ENCODE peak calls at places on chromosomes 2 and 18, in four cellular contexts. One of them, this sample, is unnamed.

GRCh38 chr2:180781276-180781675 is 199.1 kb upstream of the UBE2E3 start:
- DNase-seq in NCI-H1105 treated with DMSO at 0.1 percent for 48 hours: no peak
- DNase-seq in brain pericyte: no peak
- DNase-seq in astrocyte of the cerebellum: no peak
- DNase-seq in this sample: no peak

GRCh38 chr2:173059941-173060575 is 15.6 kb upstream of the MAP3K20 start:
- DNase-seq in NCI-H1105 treated with DMSO at 0.1 percent for 48 hours: no peak
- DNase-seq in brain pericyte: no peak
- DNase-seq in astrocyte of the cerebellum: no peak
- DNase-seq in this sample: no peak

GRCh38 chr2:199441759-199442158 is 16.0 kb downstream of the SATB2 start:
- DNase-seq in NCI-H1105 treated with DMSO at 0.1 percent for 48 hours: no peak
- DNase-seq in brain pericyte: no peak
- DNase-seq in astrocyte of the cerebellum: no peak
- DNase-seq in this sample: no peak

GRCh38 chr2:19354417-19355022 is 3.9 kb downstream of the OSR1 start:
- DNase-seq in NCI-H1105 treated with DMSO at 0.1 percent for 48 hours: no peak
- DNase-seq in brain pericyte: no peak
- DNase-seq in astrocyte of the cerebellum: no peak
- DNase-seq in this sample: no peak

GRCh38 chr2:5921081-5921642 is 229.0 kb downstream of the SOX11 start:
- DNase-seq in NCI-H1105 treated with DMSO at 0.1 percent for 48 hours: no peak
- DNase-seq in brain pericyte: no peak
- DNase-seq in astrocyte of the cerebellum: no peak
- DNase-seq in this sample: no peak

GRCh38 chr2:200993097-200993496 is 29.6 kb upstream of the ORC2 start:
- DNase-seq in NCI-H1105 treated with DMSO at 0.1 percent for 48 hours: no peak
- DNase-seq in brain pericyte: no peak
- DNase-seq in astrocyte of the cerebellum: no peak
- DNase-seq in this sample: no peak

GRCh38 chr2:68190991-68191731 is 33.5 kb downstream of the PNO1 start:
- DNase-seq in NCI-H1105 treated with DMSO at 0.1 percent for 48 hours: no peak
- DNase-seq in brain pericyte: no peak
- DNase-seq in astrocyte of the cerebellum: peak; percentile 36
- DNase-seq in this sample: no peak

GRCh38 chr2:42984081-42984480 is 191.7 kb upstream of the HAAO start:
- DNase-seq in NCI-H1105 treated with DMSO at 0.1 percent for 48 hours: no peak
- DNase-seq in brain pericyte: no peak
- DNase-seq in astrocyte of the cerebellum: no peak
- DNase-seq in this sample: no peak

GRCh38 chr2:186561467-186562208 is 28.2 kb upstream of the ITGAV start:
- DNase-seq in NCI-H1105 treated with DMSO at 0.1 percent for 48 hours: no peak
- DNase-seq in brain pericyte: no peak
- DNase-seq in astrocyte of the cerebellum: no peak
- DNase-seq in this sample: no peak

GRCh38 chr2:55775828-55776227 is 82.2 kb upstream of the PNPT1 start:
- DNase-seq in NCI-H1105 treated with DMSO at 0.1 percent for 48 hours: no peak
- DNase-seq in brain pericyte: no peak
- DNase-seq in astrocyte of the cerebellum: no peak
- DNase-seq in this sample: no peak

GRCh38 chr2:9138507-9139085 is 68.0 kb upstream of the ASAP2 start:
- DNase-seq in NCI-H1105 treated with DMSO at 0.1 percent for 48 hours: no peak
- DNase-seq in brain pericyte: no peak
- DNase-seq in astrocyte of the cerebellum: no peak
- DNase-seq in this sample: no peak

GRCh38 chr2:78992451-78992806 is 33.1 kb upstream of the REG3G start:
- DNase-seq in NCI-H1105 treated with DMSO at 0.1 percent for 48 hours: no peak
- DNase-seq in brain pericyte: no peak
- DNase-seq in astrocyte of the cerebellum: no peak
- DNase-seq in this sample: no peak

GRCh38 chr2:197079832-197080555 is 153.5 kb upstream of the PGAP1 start:
- DNase-seq in NCI-H1105 treated with DMSO at 0.1 percent for 48 hours: peak; percentile 62
- DNase-seq in brain pericyte: no peak
- DNase-seq in astrocyte of the cerebellum: peak; percentile 59
- DNase-seq in this sample: no peak

GRCh38 chr2:234137400-234138014 is 87.0 kb downstream of the SPP2 start:
- DNase-seq in NCI-H1105 treated with DMSO at 0.1 percent for 48 hours: no peak
- DNase-seq in brain pericyte: no peak
- DNase-seq in astrocyte of the cerebellum: peak; percentile 85
- DNase-seq in this sample: no peak

GRCh38 chr2:223997938-223998337 is 40.7 kb downstream of the MRPL44 start:
- DNase-seq in NCI-H1105 treated with DMSO at 0.1 percent for 48 hours: no peak
- DNase-seq in brain pericyte: no peak
- DNase-seq in astrocyte of the cerebellum: no peak
- DNase-seq in this sample: no peak

GRCh38 chr2:241773511-241774418 is 2.9 kb upstream of the GAL3ST2 start:
- DNase-seq in NCI-H1105 treated with DMSO at 0.1 percent for 48 hours: no peak
- DNase-seq in brain pericyte: no peak
- DNase-seq in astrocyte of the cerebellum: no peak
- DNase-seq in this sample: no peak

GRCh38 chr2:56357655-56358295 is 174.0 kb downstream of the CCDC85A start:
- DNase-seq in NCI-H1105 treated with DMSO at 0.1 percent for 48 hours: no peak
- DNase-seq in brain pericyte: no peak
- DNase-seq in astrocyte of the cerebellum: peak; percentile 63
- DNase-seq in this sample: no peak

GRCh38 chr18:49839012-49839411 is 25.7 kb upstream of the ACAA2 start:
- DNase-seq in NCI-H1105 treated with DMSO at 0.1 percent for 48 hours: no peak
- DNase-seq in brain pericyte: no peak
- DNase-seq in astrocyte of the cerebellum: peak; percentile 37
- DNase-seq in this sample: no peak

GRCh38 chr2:158775273-158776027 is 19.7 kb upstream of the DAPL1 start:
- DNase-seq in NCI-H1105 treated with DMSO at 0.1 percent for 48 hours: no peak
- DNase-seq in brain pericyte: no peak
- DNase-seq in astrocyte of the cerebellum: no peak
- DNase-seq in this sample: no peak

GRCh38 chr2:157628532-157629415 is at the start of gene ACVR1C:
- DNase-seq in NCI-H1105 treated with DMSO at 0.1 percent for 48 hours: peak; percentile 59
- DNase-seq in brain pericyte: peak; percentile 1
- DNase-seq in astrocyte of the cerebellum: peak; percentile 12
- DNase-seq in this sample: peak; percentile 15

GRCh38 chr2:187826023-187826422 is 271.8 kb upstream of the TFPI start:
- DNase-seq in NCI-H1105 treated with DMSO at 0.1 percent for 48 hours: no peak
- DNase-seq in brain pericyte: no peak
- DNase-seq in astrocyte of the cerebellum: peak; percentile 28
- DNase-seq in this sample: no peak

GRCh38 chr2:127953128-127953718 is 67.5 kb upstream of the AMMECR1L start:
- DNase-seq in NCI-H1105 treated with DMSO at 0.1 percent for 48 hours: no peak
- DNase-seq in brain pericyte: no peak
- DNase-seq in astrocyte of the cerebellum: no peak
- DNase-seq in this sample: no peak

GRCh38 chr2:7011376-7012083 is 94.3 kb downstream of the RNF144A start:
- DNase-seq in NCI-H1105 treated with DMSO at 0.1 percent for 48 hours: no peak
- DNase-seq in brain pericyte: peak; percentile 65
- DNase-seq in astrocyte of the cerebellum: peak; percentile 96
- DNase-seq in this sample: no peak

GRCh38 chr2:167196461-167197252 is 308.4 kb downstream of the XIRP2 start:
- DNase-seq in NCI-H1105 treated with DMSO at 0.1 percent for 48 hours: peak; percentile 73
- DNase-seq in brain pericyte: no peak
- DNase-seq in astrocyte of the cerebellum: peak; percentile 85
- DNase-seq in this sample: peak; percentile 52

GRCh38 chr2:45585267-45585861 is 25.7 kb downstream of the SRBD1 start:
- DNase-seq in NCI-H1105 treated with DMSO at 0.1 percent for 48 hours: peak; percentile 19
- DNase-seq in brain pericyte: no peak
- DNase-seq in astrocyte of the cerebellum: peak; percentile 32
- DNase-seq in this sample: no peak

GRCh38 chr2:10385933-10386773 is 62.0 kb downstream of the ODC1 start:
- DNase-seq in NCI-H1105 treated with DMSO at 0.1 percent for 48 hours: no peak
- DNase-seq in brain pericyte: no peak
- DNase-seq in astrocyte of the cerebellum: no peak
- DNase-seq in this sample: no peak

GRCh38 chr2:236753611-236754010 is 184.0 kb downstream of the ACKR3 start:
- DNase-seq in NCI-H1105 treated with DMSO at 0.1 percent for 48 hours: no peak
- DNase-seq in brain pericyte: no peak
- DNase-seq in astrocyte of the cerebellum: no peak
- DNase-seq in this sample: peak; percentile 66

GRCh38 chr2:113842919-113843736 is 46.8 kb upstream of the ACTR3 start:
- DNase-seq in NCI-H1105 treated with DMSO at 0.1 percent for 48 hours: no peak
- DNase-seq in brain pericyte: no peak
- DNase-seq in astrocyte of the cerebellum: no peak
- DNase-seq in this sample: no peak

GRCh38 chr18:63907649-63908048 is at the start of gene SERPINB10:
- DNase-seq in NCI-H1105 treated with DMSO at 0.1 percent for 48 hours: no peak
- DNase-seq in brain pericyte: no peak
- DNase-seq in astrocyte of the cerebellum: no peak
- DNase-seq in this sample: no peak

This sample was measured in DMS79.